ENCODE peak calls at places on chromosomes 7 and 10, in four cellular contexts. D is K562, S is H1, H is SK-N-SH. K is an unnamed sample.

GRCh38 chr10:111475720-111476119 is 398.9 kb downstream of the ADRA2A start:
- DNase-seq in S (no peak), D (no peak), H (no peak), K (peak)

GRCh38 chr10:3222068-3222467 is 49.5 kb upstream of the PITRM1 start:
- DNase-seq in H (no peak), S (no peak), D (no peak), K (no peak)

GRCh38 chr10:52853704-52854103 is 81.1 kb upstream of the MBL2 start:
- DNase-seq in D (no peak), S (no peak), H (no peak), K (no peak)

GRCh38 chr7:74051629-74052410 is 23.8 kb downstream of the ELN start:
- DNase-seq in D (peak), S (peak), H (peak), K (peak)

GRCh38 chr10:75456122-75456521 is 24.7 kb downstream of the LRMDA start:
- DNase-seq in S (no peak), H (no peak), D (no peak), K (no peak)

GRCh38 chr7:2554654-2555053 is 670 bp downstream of the BRAT1 start:
- DNase-seq in H (peak), S (no peak), D (no peak), K (no peak)

GRCh38 chr7:134444961-134445315 is 14.0 kb downstream of the AKR1B1 start:
- DNase-seq in D (no peak), H (no peak), S (no peak), K (no peak)

GRCh38 chr7:80184693-80185092 is 50.1 kb downstream of the GNAI1 start:
- DNase-seq in S (no peak), D (no peak), H (no peak), K (no peak)

GRCh38 chr10:21309427-21309826 is 216.1 kb downstream of the SKIDA1 start:
- DNase-seq in S (no peak), H (no peak), D (no peak), K (no peak)

GRCh38 chr7:22718200-22718711 is 8.7 kb upstream of the IL6 start:
- DNase-seq in D (no peak), S (no peak), H (no peak), K (no peak)

GRCh38 chr7:54960517-54960916 is 58.3 kb upstream of the EGFR start:
- DNase-seq in H (no peak), S (no peak), D (no peak), K (no peak)

GRCh38 chr10:14491814-14492213 is 161.1 kb upstream of the FRMD4A start:
- DNase-seq in H (no peak), D (no peak), S (no peak), K (no peak)

GRCh38 chr10:16799621-16800020 is 17.6 kb downstream of the RSU1 start:
- DNase-seq in H (no peak), S (no peak), D (no peak), K (no peak)

GRCh38 chr7:2237109-2237602 is 4.4 kb upstream of the MAD1L1 start:
- DNase-seq in D (no peak), H (no peak), S (no peak), K (no peak)

GRCh38 chr7:44448456-44448855 is 42.0 kb downstream of the NUDCD3 start:
- DNase-seq in D (no peak), S (no peak), H (no peak), K (no peak)

GRCh38 chr10:49608925-49609282 is 1.2 kb upstream of the SLC18A3 start:
- DNase-seq in H (no peak), D (no peak), S (no peak), K (no peak)

GRCh38 chr7:47500103-47500563 is 81.8 kb downstream of the TNS3 start:
- DNase-seq in D (no peak), H (no peak), S (no peak), K (peak)

GRCh38 chr10:11144626-11145497 is 127.2 kb downstream of the CELF2 start:
- DNase-seq in H (no peak), D (no peak), S (no peak), K (no peak)

GRCh38 chr10:11146402-11147171 is 128.9 kb downstream of the CELF2 start:
- DNase-seq in H (peak), S (no peak), D (peak), K (no peak)

GRCh38 chr10:11143240-11143639 is 125.6 kb downstream of the CELF2 start:
- DNase-seq in H (no peak), S (no peak), D (no peak), K (no peak)

GRCh38 chr10:11147723-11148122 is 130.1 kb downstream of the CELF2 start:
- DNase-seq in H (no peak), D (no peak), S (no peak), K (no peak)

GRCh38 chr10:11145498-11145855 is 127.8 kb downstream of the CELF2 start:
- DNase-seq in S (no peak), H (no peak), D (peak), K (no peak)
- TF ChIP-seq JUND in S (no peak), H (no peak), D (no peak), K (no peak)

GRCh38 chr10:78981970-78982281 is 86.8 kb upstream of the ZMIZ1 start:
- DNase-seq in D (no peak), S (no peak), H (no peak), K (peak)
- TF ChIP-seq JUND in D (no peak), S (no peak), H (no peak), K (no peak)

GRCh38 chr10:77636967-77637473 is 588 bp downstream of the KCNMA1 start:
- DNase-seq in H (peak), D (no peak), S (peak), K (no peak)

GRCh38 chr10:77638766-77639101 is 1.1 kb upstream of the KCNMA1 start:
- DNase-seq in D (no peak), H (no peak), S (no peak), K (no peak)

GRCh38 chr10:77639756-77640155 is 2.1 kb upstream of the KCNMA1 start:
- DNase-seq in D (no peak), S (no peak), H (no peak), K (no peak)

GRCh38 chr10:77637474-77637985 is at the start of gene KCNMA1:
- DNase-seq in H (peak), S (peak), D (no peak), K (no peak)

DNA sequence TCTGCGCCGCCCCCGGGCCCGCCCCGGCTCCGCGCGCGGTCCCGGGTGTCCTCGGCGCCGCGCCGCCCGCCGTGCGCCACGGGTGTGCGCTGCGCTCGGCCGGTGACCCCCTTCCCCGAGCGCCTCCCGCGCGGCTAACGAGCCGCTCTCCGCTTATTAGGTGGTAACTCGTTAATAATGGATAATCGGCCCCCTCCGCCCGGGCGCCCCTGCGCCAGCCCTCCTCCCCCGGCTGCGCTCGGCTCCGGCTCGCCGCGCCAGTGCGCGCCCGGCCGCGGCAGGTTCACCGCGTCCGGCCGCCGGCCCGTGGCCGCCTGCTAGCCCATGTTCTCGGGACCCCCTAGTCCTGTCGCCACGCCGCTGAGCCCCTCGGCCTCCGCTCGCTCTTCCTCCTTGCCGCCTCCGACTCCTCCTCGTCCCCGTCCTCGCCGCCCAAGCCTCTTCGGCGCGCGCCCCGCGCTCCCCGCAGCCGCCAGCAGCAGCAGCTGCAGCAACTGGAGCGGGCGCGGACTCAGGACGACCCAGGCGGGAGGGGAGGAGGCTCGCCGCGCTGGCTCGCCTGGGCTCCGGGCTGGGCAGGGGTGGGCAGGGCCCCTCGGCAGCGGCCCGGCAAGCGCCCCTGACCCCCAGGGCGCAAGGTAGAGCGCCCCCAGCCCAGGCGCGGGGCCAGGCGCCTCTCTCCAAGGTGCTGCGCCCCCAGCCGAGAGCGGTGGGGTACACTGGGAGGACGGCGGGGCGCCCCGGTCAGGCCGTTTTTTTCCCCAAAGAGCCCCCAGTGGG is 568 bp upstream of the KCNMA1 start:
- DNase-seq in S (peak), H (peak), D (no peak), K (no peak)
- TF ChIP-seq JUND in S (no peak), H (no peak), D (no peak), K (no peak)

GRCh38 chr10:33524966-33525365 is 190.5 kb upstream of the NRP1 start:
- DNase-seq in D (no peak), H (no peak), S (no peak), K (no peak)
- TF ChIP-seq JUND in D (no peak), H (no peak), S (no peak), K (no peak)

GRCh38 chr10:60684091-60684490 is 94.2 kb upstream of the CDK1 start:
- DNase-seq in H (no peak), S (no peak), D (no peak), K (no peak)
- TF ChIP-seq JUND in H (no peak), S (no peak), D (no peak), K (no peak)

GRCh38 chr7:155791836-155792235 is 20.4 kb downstream of the SHH start:
- DNase-seq in D (no peak), H (peak), S (no peak), K (no peak)
- TF ChIP-seq JUND in D (no peak), H (no peak), S (no peak), K (no peak)

K was measured in HepG2.